ENCODE peak calls at places on chromosome 3, in eight cellular contexts. J, M, C, A, S, O, R and T are unnamed samples.

GRCh38 chr3:8607285-8608040 is 37.1 kb downstream of the SSUH2 start:
- DNase-seq in J (peak; percentile 78), M (no peak), C (peak; percentile 82), A (no peak), S (peak; percentile 94), O (peak; percentile 91), R (no peak), T (no peak)

GRCh38 chr3:101072299-101072698 is 79.1 kb upstream of the ABI3BP start:
- DNase-seq in J (peak; percentile 52), M (no peak), C (no peak), A (no peak), S (no peak), O (no peak), R (no peak), T (no peak)

GRCh38 chr3:173128633-173129032 is 12.4 kb downstream of the SPATA16 start:
- DNase-seq in J (no peak), M (no peak), C (no peak), A (no peak), S (no peak), O (no peak), R (no peak), T (no peak)

GRCh38 chr3:100089802-100090668 is 24.3 kb downstream of the FILIP1L start:
- DNase-seq in J (peak; percentile 69), M (no peak), C (peak; percentile 89), A (no peak), S (no peak), O (peak; percentile 86), R (no peak), T (no peak)

GRCh38 chr3:10248984-10249748 is 907 bp downstream of the TATDN2 start:
- DNase-seq in J (peak; percentile 2), M (no peak), C (peak; percentile 60), A (no peak), S (peak; percentile 34), O (peak; percentile 45), R (peak; percentile 56), T (peak; percentile 46)

GRCh38 chr3:180747805-180748361 is 68.6 kb upstream of the CCDC39 start:
- DNase-seq in J (no peak), M (no peak), C (no peak), A (no peak), S (peak; percentile 65), O (no peak), R (no peak), T (no peak)

GRCh38 chr3:48715179-48715800 is 1.7 kb downstream of the IP6K2 start:
- DNase-seq in J (peak; percentile 69), M (no peak), C (peak; percentile 88), A (no peak), S (peak; percentile 18), O (peak; percentile 86), R (no peak), T (no peak)

GRCh38 chr3:178386401-178386800 is 149.8 kb upstream of the KCNMB2 start:
- DNase-seq in J (no peak), M (no peak), C (no peak), A (no peak), S (no peak), O (no peak), R (no peak), T (peak; percentile 51)

GRCh38 chr3:122271246-122271898 is 53.7 kb upstream of the CSTA start:
- DNase-seq in J (no peak), M (no peak), C (no peak), A (no peak), S (no peak), O (no peak), R (no peak), T (no peak)

GRCh38 chr3:146593776-146594175 is 11.4 kb downstream of the PLSCR5 start:
- DNase-seq in J (no peak), M (no peak), C (no peak), A (no peak), S (peak; percentile 52), O (no peak), R (no peak), T (no peak)

GRCh38 chr3:59555593-59556315 is 505.9 kb upstream of the CFAP20DC start:
- DNase-seq in J (peak; percentile 52), M (no peak), C (peak; percentile 83), A (no peak), S (no peak), O (no peak), R (no peak), T (no peak)

GRCh38 chr3:100082724-100083123 is 31.6 kb downstream of the FILIP1L start:
- DNase-seq in J (no peak), M (no peak), C (no peak), A (no peak), S (no peak), O (no peak), R (no peak), T (no peak)

GRCh38 chr3:15288331-15288726 is 44.1 kb downstream of the SH3BP5 start:
- DNase-seq in J (no peak), M (no peak), C (no peak), A (no peak), S (no peak), O (no peak), R (no peak), T (no peak)

GRCh38 chr3:138078096-138078495 is 37.3 kb downstream of the DZIP1L start:
- DNase-seq in J (peak; percentile 72), M (no peak), C (peak; percentile 83), A (no peak), S (no peak), O (no peak), R (no peak), T (no peak)
- H3K27ac ChIP-seq in J (peak overlapping the region; percentile 1), M (no peak overlapping the region), C (peak overlapping the region; percentile 89), A (no peak overlapping the region), S (no peak overlapping the region), O (peak overlapping the region; percentile 93), R (no peak overlapping the region), T (no peak overlapping the region)

GRCh38 chr3:50168388-50168787 is 13.3 kb downstream of the SEMA3F start:
- DNase-seq in J (no peak), M (no peak), C (no peak), A (no peak), S (no peak), O (no peak), R (no peak), T (no peak)

GRCh38 chr3:50167782-50168317 is 12.7 kb downstream of the SEMA3F start:
- DNase-seq in J (no peak), M (no peak), C (no peak), A (no peak), S (no peak), O (no peak), R (no peak), T (no peak)

GRCh38 chr3:50169232-50169631 is 14.1 kb downstream of the SEMA3F start:
- DNase-seq in J (no peak), M (no peak), C (no peak), A (no peak), S (no peak), O (no peak), R (no peak), T (no peak)

GRCh38 chr3:50169858-50170257 is 14.7 kb downstream of the SEMA3F start:
- DNase-seq in J (no peak), M (no peak), C (no peak), A (no peak), S (no peak), O (no peak), R (no peak), T (no peak)

DNA sequence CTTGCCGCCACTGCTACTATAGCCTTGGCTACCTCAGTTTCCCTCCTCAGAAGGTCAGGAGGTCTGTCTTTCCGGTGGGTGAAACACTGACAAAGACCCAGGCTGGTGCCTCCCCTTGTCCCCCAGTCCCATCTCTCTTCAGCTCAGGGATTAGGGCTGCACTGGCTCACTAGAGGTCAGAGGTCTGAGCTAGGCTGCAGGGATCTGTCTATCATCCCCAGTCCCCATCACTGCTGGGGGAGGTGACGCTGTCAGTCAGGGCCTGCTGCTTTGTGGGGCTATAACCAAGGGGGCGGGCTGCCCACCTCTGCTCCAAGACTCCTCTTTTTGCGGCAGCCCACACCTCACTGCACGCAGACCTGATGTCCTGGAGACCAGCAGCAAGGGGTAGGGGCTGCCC is 13.7 kb downstream of the SEMA3F start:
- DNase-seq in J (no peak), M (no peak), C (no peak), A (no peak), S (no peak), O (no peak), R (no peak), T (no peak)
- H3K4me1 ChIP-seq in J (peaks cover 50% of the 10 kb centered on the region), M (peaks cover 89% of the 10 kb centered on the region), C (peaks cover 27% of the 10 kb centered on the region), A (peaks cover 68% of the 10 kb centered on the region), S (peaks cover 18% of the 10 kb centered on the region), O (peaks cover 68% of the 10 kb centered on the region), R (peaks cover 84% of the 10 kb centered on the region), T (no peaks in the 10 kb centered on the region)

DNA sequence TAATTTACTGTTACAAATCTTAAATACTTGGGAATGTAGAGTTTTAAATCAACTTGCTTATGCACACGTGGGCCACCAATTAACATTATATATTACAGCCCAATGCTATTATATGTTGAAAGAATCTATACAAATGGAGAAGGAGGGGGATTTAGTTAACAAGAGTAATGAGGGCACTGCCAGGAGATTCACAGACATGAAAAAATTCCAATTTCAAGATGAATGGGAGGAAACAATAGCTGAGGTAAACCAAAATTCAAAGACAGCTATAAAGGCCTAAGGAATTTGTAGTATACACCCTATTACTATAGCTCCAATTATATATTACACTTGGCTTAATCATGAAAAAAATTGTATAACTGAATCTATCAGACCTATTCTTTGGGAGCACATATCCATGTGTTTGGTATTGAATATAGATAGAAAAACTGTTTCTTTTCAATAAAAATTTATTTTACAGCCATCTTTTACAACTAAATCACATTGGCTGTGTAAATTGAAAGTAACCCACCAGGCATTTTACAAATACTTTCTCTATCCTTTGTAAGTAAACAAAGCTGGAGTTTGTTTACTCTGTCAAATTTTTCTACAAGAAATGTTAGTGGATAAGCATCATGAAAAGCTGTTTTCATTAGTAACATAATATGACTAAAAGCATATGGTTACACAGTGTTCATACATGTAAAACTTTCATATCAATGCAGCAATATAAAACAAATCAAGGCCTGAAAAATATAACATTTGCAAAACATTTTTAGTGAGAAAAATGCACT is 1045.8 kb downstream of the ROBO1 start:
- DNase-seq in J (peak; percentile 29), M (no peak), C (no peak), A (no peak), S (no peak), O (peak; percentile 40), R (no peak), T (no peak)
- H3K36me3 ChIP-seq in J (peaks cover 2% of the 10 kb centered on the region), M (no peaks in the 10 kb centered on the region), C (no peaks in the 10 kb centered on the region), A (peaks cover 6% of the 10 kb centered on the region), S (no peaks in the 10 kb centered on the region), O (no peaks in the 10 kb centered on the region), R (no peaks in the 10 kb centered on the region), T (no peaks in the 10 kb centered on the region)

GRCh38 chr3:38006031-38006430 is 15.4 kb downstream of the VILL start:
- DNase-seq in J (no peak), M (no peak), C (no peak), A (no peak), S (no peak), O (no peak), R (peak; percentile 32), T (no peak)

GRCh38 chr3:38003817-38004414 is 13.3 kb downstream of the VILL start:
- DNase-seq in J (no peak), M (no peak), C (no peak), A (no peak), S (no peak), O (no peak), R (no peak), T (no peak)

GRCh38 chr3:38006445-38006995 is 15.9 kb downstream of the VILL start:
- DNase-seq in J (no peak), M (no peak), C (no peak), A (no peak), S (no peak), O (no peak), R (no peak), T (no peak)

GRCh38 chr3:38004415-38005075 is 14.0 kb downstream of the VILL start:
- DNase-seq in J (peak; percentile 59), M (no peak), C (peak; percentile 82), A (no peak), S (peak; percentile 77), O (peak; percentile 72), R (peak; percentile 83), T (peak; percentile 76)

GRCh38 chr3:38005076-38006020 is 14.8 kb downstream of the VILL start:
- DNase-seq in J (no peak), M (no peak), C (no peak), A (no peak), S (no peak), O (no peak), R (peak; percentile 46), T (no peak)
- H3K27ac ChIP-seq in J (no peak overlapping the region), M (no peak overlapping the region), C (no peak overlapping the region), A (no peak overlapping the region), S (no peak overlapping the region), O (no peak overlapping the region), R (no peak overlapping the region), T (no peak overlapping the region)